ENCODE peak calls at places on chromosomes 4 and X, in six cellular contexts. T is WERI-Rb-1, B is lung, W is stomach, F is fibroblast of lung, P is ovary. G is an unnamed sample.
A peak's percentile ranks its signal among the peaks of the same experiment; 100 is the strongest.

GRCh38 chrX:133229361-133229760 is 11.2 kb upstream of the TFDP3 start:
- DNase-seq in T (no peak), B (no peak), W (no peak), F (peak; percentile 27), P (no peak), G (no peak)

GRCh38 chr4:111214371-111214770 is 591.5 kb upstream of the PITX2 start:
- DNase-seq in T (no peak), B (no peak), W (no peak), F (no peak), P (no peak), G (no peak)

GRCh38 chrX:132614297-132614696 is 125.5 kb upstream of the MBNL3 start:
- DNase-seq in T (peak; percentile 22), B (no peak), W (no peak), F (peak; percentile 8), P (no peak), G (no peak)

GRCh38 chr4:169744601-169745000 is 13.1 kb downstream of the HPF1 start:
- DNase-seq in T (no peak), B (no peak), W (no peak), F (no peak), P (no peak), G (no peak)

GRCh38 chr4:105607876-105608275 is 55.5 kb downstream of the ARHGEF38 start:
- DNase-seq in T (no peak), B (no peak), W (no peak), F (no peak), P (no peak), G (no peak)

GRCh38 chrX:77749695-77750094 is 36.3 kb downstream of the ATRX start:
- DNase-seq in T (no peak), B (no peak), W (no peak), F (no peak), P (no peak), G (no peak)

GRCh38 chr4:165394275-165394674 is 15.5 kb downstream of the CPE start:
- DNase-seq in T (no peak), B (no peak), W (no peak), F (peak; percentile 86), P (no peak), G (no peak)

GRCh38 chr4:128454281-128455075 is 166.9 kb upstream of the PGRMC2 start:
- DNase-seq in T (peak; percentile 93), B (peak; percentile 83), W (peak; percentile 73), F (peak; percentile 96), P (peak; percentile 84), G (peak; percentile 84)

GRCh38 chr4:156660470-156660869 is 311.1 kb downstream of the PDGFC start:
- DNase-seq in T (no peak), B (no peak), W (no peak), F (no peak), P (no peak), G (no peak)

GRCh38 chr4:18042012-18042411 is 20.5 kb upstream of the LCORL start:
- DNase-seq in T (no peak), B (no peak), W (no peak), F (no peak), P (no peak), G (no peak)

GRCh38 chr4:84050014-84050413 is 449.1 kb downstream of the NKX6-1 start:
- DNase-seq in T (peak; percentile 6), B (no peak), W (no peak), F (no peak), P (no peak), G (no peak)

GRCh38 chr4:55879224-55879623 is 25.8 kb downstream of the EXOC1 start:
- DNase-seq in T (no peak), B (no peak), W (no peak), F (no peak), P (no peak), G (no peak)

GRCh38 chr4:37737456-37737855 is 51.3 kb upstream of the RELL1 start:
- DNase-seq in T (no peak), B (no peak), W (no peak), F (peak; percentile 75), P (no peak), G (no peak)

GRCh38 chr4:184310171-184310567 is 92.5 kb upstream of the ENPP6 start:
- DNase-seq in T (no peak), B (peak; percentile 37), W (no peak), F (no peak), P (no peak), G (no peak)

GRCh38 chr4:149708513-149709175 is 107.0 kb downstream of the IQCM start:
- DNase-seq in T (no peak), B (no peak), W (no peak), F (peak; percentile 11), P (no peak), G (no peak)

GRCh38 chr4:87382931-87383330 is 8.1 kb downstream of the HSD17B11 start:
- DNase-seq in T (no peak), B (no peak), W (no peak), F (no peak), P (no peak), G (no peak)

GRCh38 chrX:108701633-108702032 is 34.7 kb downstream of the IRS4 start:
- DNase-seq in T (no peak), B (no peak), W (no peak), F (no peak), P (no peak), G (no peak)

GRCh38 chrX:108696690-108697089 is 39.7 kb downstream of the IRS4 start:
- DNase-seq in T (no peak), B (no peak), W (no peak), F (peak; percentile 4), P (no peak), G (no peak)

GRCh38 chrX:108704839-108705238 is 31.5 kb downstream of the IRS4 start:
- DNase-seq in T (no peak), B (no peak), W (no peak), F (no peak), P (no peak), G (no peak)

GRCh38 chrX:108699368-108699767 is 37.0 kb downstream of the IRS4 start:
- DNase-seq in T (no peak), B (no peak), W (no peak), F (peak; percentile 35), P (no peak), G (no peak)
- TF ChIP-seq CTCF in T (peak; percentile 28), B (no peak), W (no peak), F (peak; percentile 32), P (no peak), G (peak; percentile 35)

DNA sequence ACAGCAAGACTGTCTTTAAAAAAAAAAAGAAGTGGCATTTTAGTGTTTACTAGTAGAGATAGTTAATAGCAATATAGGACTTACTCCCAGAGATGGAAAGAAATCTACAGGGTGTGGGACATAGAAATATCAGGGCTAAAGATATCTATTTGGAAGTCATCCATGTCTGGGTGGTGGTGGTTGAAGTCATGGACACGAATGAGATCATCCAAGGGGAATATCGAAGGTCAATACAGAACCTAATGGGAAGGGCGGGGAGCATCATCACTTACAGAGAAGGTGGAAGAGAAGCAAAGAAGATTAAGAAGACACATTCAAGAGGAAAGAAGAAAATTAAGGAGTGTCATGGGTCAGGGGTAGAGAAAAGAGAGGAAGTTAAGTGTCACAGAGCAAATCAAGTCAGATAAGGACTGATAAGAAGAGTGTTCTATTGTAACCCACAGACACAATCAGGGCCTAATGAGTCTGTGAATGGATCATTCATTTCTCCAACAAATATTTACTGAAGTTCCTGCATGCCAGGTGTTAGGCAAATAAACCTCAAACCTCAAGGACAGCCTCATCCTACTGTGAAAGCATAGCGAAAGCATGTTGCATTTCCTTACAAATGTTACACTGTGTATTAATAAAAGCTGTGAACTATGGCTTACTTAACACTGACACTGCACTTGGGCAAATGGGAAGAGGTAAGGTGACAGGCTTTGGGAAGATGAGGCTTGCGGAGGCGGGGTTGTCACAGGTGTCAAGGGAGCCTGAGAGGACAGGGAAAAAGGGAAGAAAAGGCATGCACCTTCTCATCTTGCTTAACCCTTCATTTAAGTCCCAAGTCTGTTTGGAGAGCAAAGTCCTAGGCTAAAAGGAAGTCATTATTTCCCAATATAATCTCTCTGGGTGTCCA is 65.3 kb downstream of the ELOVL6 start:
- DNase-seq in T (no peak), B (no peak), W (no peak), F (no peak), P (no peak), G (no peak)
- H3K27ac ChIP-seq in T (no peak overlapping the region), B (no peak overlapping the region), W (peak overlapping the region; percentile 28), F (no peak overlapping the region), P (no peak overlapping the region), G (no peak overlapping the region)

GRCh38 chr4:82890602-82890912 is 396 bp downstream of the SEC31A start:
- DNase-seq in T (no peak), B (no peak), W (no peak), F (no peak), P (no peak), G (no peak)

GRCh38 chr4:82891728-82892466 is 944 bp upstream of the SEC31A start:
- DNase-seq in T (no peak), B (no peak), W (no peak), F (no peak), P (no peak), G (no peak)

GRCh38 chr4:82893942-82894341 is 3.0 kb upstream of the SEC31A start:
- DNase-seq in T (no peak), B (no peak), W (no peak), F (no peak), P (no peak), G (no peak)

GRCh38 chr4:82890913-82891727 is at the start of gene SEC31A:
- DNase-seq in T (peak; percentile 97), B (peak; percentile 96), W (peak; percentile 97), F (peak; percentile 92), P (peak; percentile 97), G (peak; percentile 95)

DNA sequence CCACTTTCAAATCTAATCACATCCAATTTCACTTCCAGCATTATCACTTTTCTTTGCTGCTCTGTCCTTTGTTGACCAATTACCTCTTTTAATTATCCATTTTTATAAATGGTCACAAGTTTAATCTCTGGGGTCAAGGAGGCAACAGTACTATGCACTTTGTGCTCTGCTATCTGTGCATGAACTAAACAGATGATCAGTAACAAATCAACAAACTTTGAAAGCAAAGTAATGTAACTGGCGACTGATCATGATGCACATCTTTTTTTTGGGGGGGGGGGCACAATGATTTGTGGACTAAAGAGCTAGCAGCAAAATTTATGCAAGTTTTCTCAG is 1.5 kb upstream of the SEC31A start:
- DNase-seq in T (no peak), B (no peak), W (no peak), F (no peak), P (no peak), G (no peak)
- H3K4me3 ChIP-seq in T (no peak overlapping the region), B (no peak overlapping the region), W (no peak overlapping the region), F (no peak overlapping the region), P (no peak overlapping the region), G (no peak overlapping the region)

DNA sequence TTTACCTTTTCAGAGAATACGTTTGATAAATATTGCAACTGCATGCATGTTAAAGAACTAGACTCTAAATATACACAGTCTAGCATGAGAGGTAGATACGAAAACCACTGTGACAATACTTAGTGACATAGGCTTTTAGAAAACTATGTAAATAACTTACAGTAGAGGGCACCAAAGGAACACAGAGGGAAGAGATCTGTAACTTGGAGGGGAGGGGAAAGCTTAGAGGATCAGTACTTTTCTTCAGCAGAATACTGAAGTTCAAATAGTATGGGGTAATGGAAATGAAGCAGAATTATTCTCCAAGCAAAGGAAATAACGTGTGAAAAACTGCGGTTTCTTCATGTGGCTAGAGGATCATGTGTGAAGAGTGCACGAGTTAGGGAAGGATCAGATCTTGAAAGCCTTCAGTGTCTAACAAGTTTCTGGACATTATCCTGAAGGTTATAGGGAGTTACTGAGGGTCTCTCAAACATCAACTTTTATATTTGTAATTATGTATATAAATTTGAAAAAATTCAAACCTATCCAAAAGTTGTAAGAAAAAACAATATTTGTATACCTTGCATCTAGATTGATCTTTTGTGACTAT is 264.3 kb downstream of the NPFFR2 start:
- DNase-seq in T (no peak), B (no peak), W (no peak), F (peak; percentile 74), P (no peak), G (no peak)
- TF ChIP-seq CTCF in T (peak; percentile 42), B (no peak), W (no peak), F (peak; percentile 65), P (no peak), G (peak; percentile 93)